ENCODE peak calls at places on chromosome 3, in eight cellular contexts. One of them, this sample, is unnamed.
A peak's percentile ranks its signal among the peaks of the same experiment; 100 is the strongest.

GRCh38 chr3:176523114-176523513 is 674.2 kb downstream of the TBL1XR1 start:
- DNase-seq in SJSA1: no peak
- DNase-seq in CD8-positive, alpha-beta memory T cell: no peak
- DNase-seq in NT2/D1: no peak
- DNase-seq in fibroblast of lung: no peak
- DNase-seq in GM23248: no peak
- DNase-seq in mesendoderm: peak; percentile 11
- DNase-seq in mucosa of descending colon: no peak
- DNase-seq in this sample: no peak

GRCh38 chr3:196207159-196207832 is 3.9 kb downstream of the ZDHHC19 start:
- DNase-seq in SJSA1: no peak
- DNase-seq in CD8-positive, alpha-beta memory T cell: no peak
- DNase-seq in NT2/D1: no peak
- DNase-seq in fibroblast of lung: no peak
- DNase-seq in GM23248: no peak
- DNase-seq in mesendoderm: no peak
- DNase-seq in mucosa of descending colon: no peak
- DNase-seq in this sample: no peak

GRCh38 chr3:170458285-170458684 is 39.6 kb downstream of the CLDN11 start:
- DNase-seq in SJSA1: no peak
- DNase-seq in CD8-positive, alpha-beta memory T cell: no peak
- DNase-seq in NT2/D1: no peak
- DNase-seq in fibroblast of lung: no peak
- DNase-seq in GM23248: no peak
- DNase-seq in mesendoderm: no peak
- DNase-seq in mucosa of descending colon: no peak
- DNase-seq in this sample: no peak

GRCh38 chr3:177777699-177778098 is 580.4 kb upstream of the TBL1XR1 start:
- DNase-seq in SJSA1: no peak
- DNase-seq in CD8-positive, alpha-beta memory T cell: peak; percentile 4
- DNase-seq in NT2/D1: peak; percentile 36
- DNase-seq in fibroblast of lung: peak; percentile 48
- DNase-seq in GM23248: peak; percentile 53
- DNase-seq in mesendoderm: peak; percentile 77
- DNase-seq in mucosa of descending colon: peak; percentile 61
- DNase-seq in this sample: no peak

GRCh38 chr3:152271465-152272035 is 2.8 kb downstream of the MBNL1 start:
- DNase-seq in SJSA1: peak; percentile 42
- DNase-seq in CD8-positive, alpha-beta memory T cell: no peak
- DNase-seq in NT2/D1: no peak
- DNase-seq in fibroblast of lung: no peak
- DNase-seq in GM23248: peak; percentile 40
- DNase-seq in mesendoderm: no peak
- DNase-seq in mucosa of descending colon: no peak
- DNase-seq in this sample: no peak

GRCh38 chr3:63993653-63994079 is 29.6 kb downstream of the PSMD6 start:
- DNase-seq in SJSA1: peak; percentile 34
- DNase-seq in CD8-positive, alpha-beta memory T cell: peak; percentile 56
- DNase-seq in NT2/D1: peak; percentile 75
- DNase-seq in fibroblast of lung: peak; percentile 66
- DNase-seq in GM23248: peak; percentile 92
- DNase-seq in mesendoderm: peak; percentile 93
- DNase-seq in mucosa of descending colon: peak; percentile 70
- DNase-seq in this sample: peak; percentile 11

GRCh38 chr3:125052671-125053303 is 3.0 kb downstream of the HEG1 start:
- DNase-seq in SJSA1: peak; percentile 90
- DNase-seq in CD8-positive, alpha-beta memory T cell: no peak
- DNase-seq in NT2/D1: no peak
- DNase-seq in fibroblast of lung: peak; percentile 94
- DNase-seq in GM23248: peak; percentile 95
- DNase-seq in mesendoderm: peak; percentile 65
- DNase-seq in mucosa of descending colon: no peak
- DNase-seq in this sample: no peak

GRCh38 chr3:49248828-49249227 is 28.2 kb downstream of the C3orf62 start:
- DNase-seq in SJSA1: no peak
- DNase-seq in CD8-positive, alpha-beta memory T cell: no peak
- DNase-seq in NT2/D1: no peak
- DNase-seq in fibroblast of lung: peak; percentile 19
- DNase-seq in GM23248: peak; percentile 51
- DNase-seq in mesendoderm: no peak
- DNase-seq in mucosa of descending colon: no peak
- DNase-seq in this sample: no peak

GRCh38 chr3:32816439-32817194 is 1.2 kb upstream of the TRIM71 start:
- DNase-seq in SJSA1: peak; percentile 33
- DNase-seq in CD8-positive, alpha-beta memory T cell: no peak
- DNase-seq in NT2/D1: peak; percentile 85
- DNase-seq in fibroblast of lung: peak; percentile 26
- DNase-seq in GM23248: peak; percentile 40
- DNase-seq in mesendoderm: peak; percentile 97
- DNase-seq in mucosa of descending colon: no peak
- DNase-seq in this sample: no peak

GRCh38 chr3:31140470-31140869 is 246.0 kb upstream of the GADL1 start:
- DNase-seq in SJSA1: no peak
- DNase-seq in CD8-positive, alpha-beta memory T cell: no peak
- DNase-seq in NT2/D1: no peak
- DNase-seq in fibroblast of lung: no peak
- DNase-seq in GM23248: no peak
- DNase-seq in mesendoderm: no peak
- DNase-seq in mucosa of descending colon: no peak
- DNase-seq in this sample: no peak

GRCh38 chr3:52891164-52891563 is 6.2 kb downstream of the STIMATE start:
- DNase-seq in SJSA1: no peak
- DNase-seq in CD8-positive, alpha-beta memory T cell: no peak
- DNase-seq in NT2/D1: no peak
- DNase-seq in fibroblast of lung: no peak
- DNase-seq in GM23248: no peak
- DNase-seq in mesendoderm: no peak
- DNase-seq in mucosa of descending colon: no peak
- DNase-seq in this sample: no peak

GRCh38 chr3:124234852-124235252 is 242.9 kb upstream of the ROPN1 start:
- DNase-seq in SJSA1: no peak
- DNase-seq in CD8-positive, alpha-beta memory T cell: no peak
- DNase-seq in NT2/D1: no peak
- DNase-seq in fibroblast of lung: no peak
- DNase-seq in GM23248: no peak
- DNase-seq in mesendoderm: no peak
- DNase-seq in mucosa of descending colon: no peak
- DNase-seq in this sample: no peak

GRCh38 chr3:38116471-38117162 is 20.3 kb downstream of the ACAA1 start:
- DNase-seq in SJSA1: no peak
- DNase-seq in CD8-positive, alpha-beta memory T cell: no peak
- DNase-seq in NT2/D1: no peak
- DNase-seq in fibroblast of lung: peak; percentile 2
- DNase-seq in GM23248: peak; percentile 12
- DNase-seq in mesendoderm: no peak
- DNase-seq in mucosa of descending colon: peak; percentile 42
- DNase-seq in this sample: no peak

GRCh38 chr3:115187149-115187757 is 40.2 kb upstream of the ZBTB20 start:
- DNase-seq in SJSA1: no peak
- DNase-seq in CD8-positive, alpha-beta memory T cell: no peak
- DNase-seq in NT2/D1: no peak
- DNase-seq in fibroblast of lung: no peak
- DNase-seq in GM23248: no peak
- DNase-seq in mesendoderm: no peak
- DNase-seq in mucosa of descending colon: no peak
- DNase-seq in this sample: no peak

GRCh38 chr3:100060685-100061484 is 53.4 kb downstream of the FILIP1L start:
- DNase-seq in SJSA1: no peak
- DNase-seq in CD8-positive, alpha-beta memory T cell: no peak
- DNase-seq in NT2/D1: no peak
- DNase-seq in fibroblast of lung: no peak
- DNase-seq in GM23248: no peak
- DNase-seq in mesendoderm: no peak
- DNase-seq in mucosa of descending colon: no peak
- DNase-seq in this sample: no peak

GRCh38 chr3:169348981-169349942 is 314.2 kb downstream of the MECOM start:
- DNase-seq in SJSA1: no peak
- DNase-seq in CD8-positive, alpha-beta memory T cell: no peak
- DNase-seq in NT2/D1: no peak
- DNase-seq in fibroblast of lung: peak; percentile 69
- DNase-seq in GM23248: peak; percentile 41
- DNase-seq in mesendoderm: peak; percentile 74
- DNase-seq in mucosa of descending colon: no peak
- DNase-seq in this sample: no peak

DNA sequence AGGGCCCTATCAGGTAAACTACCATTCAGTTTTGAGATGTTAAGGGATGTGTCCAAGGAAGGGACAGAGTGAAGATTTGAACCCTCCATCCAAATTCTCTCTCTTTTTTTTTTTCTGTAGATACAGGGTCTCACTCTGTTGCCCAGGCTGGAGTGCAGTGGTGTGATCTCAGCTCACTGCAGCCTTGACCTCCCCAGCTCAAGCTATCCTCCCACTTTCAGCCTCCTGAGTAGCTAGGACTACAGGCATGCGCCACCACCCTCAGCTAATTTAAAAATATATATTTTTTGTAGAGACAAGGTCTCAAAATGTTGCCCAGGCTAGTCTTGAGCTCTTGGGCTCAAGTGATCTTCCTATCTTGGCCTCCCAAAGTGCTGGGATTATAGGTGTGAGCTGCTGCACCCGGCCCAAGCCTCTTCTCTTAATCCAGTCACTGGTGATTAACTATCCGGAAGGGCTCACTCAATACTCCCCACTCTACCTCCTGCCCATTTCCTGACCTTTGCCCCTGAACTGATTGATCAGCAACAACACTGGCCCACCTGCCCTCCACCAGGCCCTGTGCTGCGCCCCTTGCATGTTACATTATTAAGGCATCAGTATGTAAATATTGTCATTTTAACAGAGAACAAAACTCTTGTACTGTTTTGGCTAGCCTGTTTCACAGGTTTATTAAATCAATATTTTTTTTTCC is 164.7 kb downstream of the CTNNB1 start:
- DNase-seq in SJSA1: no peak
- DNase-seq in CD8-positive, alpha-beta memory T cell: no peak
- DNase-seq in NT2/D1: no peak
- DNase-seq in fibroblast of lung: no peak
- DNase-seq in GM23248: no peak
- DNase-seq in mesendoderm: peak; percentile 55
- DNase-seq in mucosa of descending colon: no peak
- DNase-seq in this sample: no peak
- H3K4me1 ChIP-seq in SJSA1: no peaks in the 10 kb centered on the region
- H3K4me1 ChIP-seq in CD8-positive, alpha-beta memory T cell: no peaks in the 10 kb centered on the region
- H3K4me1 ChIP-seq in NT2/D1: peaks cover 5% of the 10 kb centered on the region
- H3K4me1 ChIP-seq in fibroblast of lung: no peaks in the 10 kb centered on the region
- H3K4me1 ChIP-seq in GM23248: peaks cover 9% of the 10 kb centered on the region
- H3K4me1 ChIP-seq in mesendoderm: peaks cover 10% of the 10 kb centered on the region
- H3K4me1 ChIP-seq in mucosa of descending colon: no peaks in the 10 kb centered on the region
- H3K4me1 ChIP-seq in this sample: peaks cover 5% of the 10 kb centered on the region

GRCh38 chr3:128814514-128815317 is 64.7 kb upstream of the ACAD9 start:
- DNase-seq in SJSA1: no peak
- DNase-seq in CD8-positive, alpha-beta memory T cell: no peak
- DNase-seq in NT2/D1: no peak
- DNase-seq in fibroblast of lung: no peak
- DNase-seq in GM23248: no peak
- DNase-seq in mesendoderm: no peak
- DNase-seq in mucosa of descending colon: no peak
- DNase-seq in this sample: no peak
- H3K4me1 ChIP-seq in SJSA1: no peaks in the 10 kb centered on the region
- H3K4me1 ChIP-seq in CD8-positive, alpha-beta memory T cell: no peaks in the 10 kb centered on the region
- H3K4me1 ChIP-seq in NT2/D1: no peaks in the 10 kb centered on the region
- H3K4me1 ChIP-seq in fibroblast of lung: no peaks in the 10 kb centered on the region
- H3K4me1 ChIP-seq in GM23248: no peaks in the 10 kb centered on the region
- H3K4me1 ChIP-seq in mesendoderm: no peaks in the 10 kb centered on the region
- H3K4me1 ChIP-seq in mucosa of descending colon: no peaks in the 10 kb centered on the region
- H3K4me1 ChIP-seq in this sample: no peaks in the 10 kb centered on the region

GRCh38 chr3:194273396-194274310 is 77.5 kb downstream of the CPN2 start:
- DNase-seq in SJSA1: no peak
- DNase-seq in CD8-positive, alpha-beta memory T cell: no peak
- DNase-seq in NT2/D1: no peak
- DNase-seq in fibroblast of lung: no peak
- DNase-seq in GM23248: no peak
- DNase-seq in mesendoderm: no peak
- DNase-seq in mucosa of descending colon: no peak
- DNase-seq in this sample: no peak

GRCh38 chr3:194274424-194275085 is 76.6 kb downstream of the CPN2 start:
- DNase-seq in SJSA1: no peak
- DNase-seq in CD8-positive, alpha-beta memory T cell: no peak
- DNase-seq in NT2/D1: peak; percentile 35
- DNase-seq in fibroblast of lung: peak; percentile 49
- DNase-seq in GM23248: peak; percentile 62
- DNase-seq in mesendoderm: no peak
- DNase-seq in mucosa of descending colon: no peak
- DNase-seq in this sample: no peak

GRCh38 chr3:194276768-194277546 is 74.2 kb downstream of the CPN2 start:
- DNase-seq in SJSA1: no peak
- DNase-seq in CD8-positive, alpha-beta memory T cell: no peak
- DNase-seq in NT2/D1: no peak
- DNase-seq in fibroblast of lung: peak; percentile 86
- DNase-seq in GM23248: peak; percentile 79
- DNase-seq in mesendoderm: no peak
- DNase-seq in mucosa of descending colon: no peak
- DNase-seq in this sample: no peak

GRCh38 chr3:194275721-194276120 is 75.4 kb downstream of the CPN2 start:
- DNase-seq in SJSA1: no peak
- DNase-seq in CD8-positive, alpha-beta memory T cell: no peak
- DNase-seq in NT2/D1: no peak
- DNase-seq in fibroblast of lung: no peak
- DNase-seq in GM23248: peak; percentile 39
- DNase-seq in mesendoderm: no peak
- DNase-seq in mucosa of descending colon: no peak
- DNase-seq in this sample: no peak

DNA sequence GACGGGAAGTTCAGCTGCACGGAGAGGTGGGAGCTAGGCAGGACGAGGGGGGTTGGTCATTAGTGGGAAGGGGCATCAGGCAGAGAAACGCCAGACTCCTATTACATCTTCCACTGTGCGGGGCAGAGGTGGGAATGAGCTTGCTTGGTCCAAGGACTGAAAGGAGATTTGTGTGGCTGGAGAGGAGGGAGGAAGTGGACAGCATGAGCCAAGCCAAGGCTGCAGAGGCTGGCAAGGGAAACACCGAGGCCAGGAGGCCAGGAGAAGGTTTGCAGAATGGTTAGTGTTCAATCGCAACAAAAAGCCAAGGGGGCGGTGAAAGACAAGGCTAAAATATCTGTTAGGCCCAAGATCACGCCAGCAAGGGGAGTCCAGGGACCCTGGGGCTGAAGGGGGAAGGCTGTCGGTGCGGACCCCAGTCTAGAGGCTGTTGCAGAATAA is 75.9 kb downstream of the CPN2 start:
- DNase-seq in SJSA1: no peak
- DNase-seq in CD8-positive, alpha-beta memory T cell: no peak
- DNase-seq in NT2/D1: no peak
- DNase-seq in fibroblast of lung: no peak
- DNase-seq in GM23248: peak; percentile 71
- DNase-seq in mesendoderm: no peak
- DNase-seq in mucosa of descending colon: no peak
- DNase-seq in this sample: no peak
- H3K4me1 ChIP-seq in SJSA1: no peaks in the 10 kb centered on the region
- H3K4me1 ChIP-seq in CD8-positive, alpha-beta memory T cell: no peaks in the 10 kb centered on the region
- H3K4me1 ChIP-seq in NT2/D1: peaks cover 37% of the 10 kb centered on the region
- H3K4me1 ChIP-seq in fibroblast of lung: peaks cover 10% of the 10 kb centered on the region
- H3K4me1 ChIP-seq in GM23248: peaks cover 37% of the 10 kb centered on the region
- H3K4me1 ChIP-seq in mesendoderm: no peaks in the 10 kb centered on the region
- H3K4me1 ChIP-seq in mucosa of descending colon: peaks cover 3% of the 10 kb centered on the region
- H3K4me1 ChIP-seq in this sample: peaks cover 70% of the 10 kb centered on the region

DNA sequence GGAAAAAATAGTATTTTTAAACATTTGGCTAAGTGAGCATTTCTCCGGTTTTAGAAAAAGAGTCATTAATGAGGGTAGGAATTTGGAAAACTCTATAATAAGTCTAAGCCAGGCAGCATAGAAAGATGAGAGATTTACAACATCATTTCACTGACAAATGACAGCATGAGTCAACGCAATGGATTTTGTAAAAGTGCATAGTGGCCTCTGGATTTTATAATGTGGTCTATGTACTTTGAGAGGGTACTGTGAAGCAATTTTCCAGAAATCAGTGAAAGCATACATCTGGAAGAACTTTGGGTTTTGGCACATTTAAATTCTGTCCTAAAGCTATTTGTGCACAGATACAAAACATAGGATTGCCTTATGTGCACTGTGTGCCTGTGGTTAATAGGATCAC is 130.8 kb upstream of the CCNL1 start:
- DNase-seq in SJSA1: peak; percentile 33
- DNase-seq in CD8-positive, alpha-beta memory T cell: no peak
- DNase-seq in NT2/D1: no peak
- DNase-seq in fibroblast of lung: peak; percentile 80
- DNase-seq in GM23248: peak; percentile 74
- DNase-seq in mesendoderm: no peak
- DNase-seq in mucosa of descending colon: no peak
- DNase-seq in this sample: no peak
- H3K4me1 ChIP-seq in SJSA1: peaks cover 9% of the 10 kb centered on the region
- H3K4me1 ChIP-seq in CD8-positive, alpha-beta memory T cell: no peaks in the 10 kb centered on the region
- H3K4me1 ChIP-seq in NT2/D1: no peaks in the 10 kb centered on the region
- H3K4me1 ChIP-seq in fibroblast of lung: peaks cover 13% of the 10 kb centered on the region
- H3K4me1 ChIP-seq in GM23248: peaks cover 54% of the 10 kb centered on the region
- H3K4me1 ChIP-seq in mesendoderm: no peaks in the 10 kb centered on the region
- H3K4me1 ChIP-seq in mucosa of descending colon: no peaks in the 10 kb centered on the region
- H3K4me1 ChIP-seq in this sample: no peaks in the 10 kb centered on the region

This sample was measured in esophagus squamous epithelium.